ENCODE peak calls at places on chromosomes 13 and 19, in six cellular contexts. P, C, D, S, J and M are unnamed samples.

GRCh38 chr19:6253886-6254285 is 25.9 kb downstream of the MLLT1 start:
- DNase-seq in P (no peak), C (no peak), D (no peak), S (no peak), J (no peak), M (no peak)

GRCh38 chr13:79098603-79099002 is 307.5 kb downstream of the RBM26 start:
- DNase-seq in P (no peak), C (no peak), D (no peak), S (no peak), J (no peak), M (no peak)

GRCh38 chr13:73657821-73658540 is 476.2 kb downstream of the KLF12 start:
- DNase-seq in P (peak), C (no peak), D (no peak), S (no peak), J (no peak), M (no peak)

GRCh38 chr13:31174018-31174417 is 12.3 kb upstream of the HSPH1 start:
- DNase-seq in P (peak), C (no peak), D (no peak), S (peak), J (no peak), M (no peak)

GRCh38 chr13:49256841-49257240 is 9.1 kb downstream of the CDADC1 start:
- DNase-seq in P (peak), C (no peak), D (no peak), S (no peak), J (no peak), M (no peak)

GRCh38 chr19:44723952-44724319 is 24.6 kb upstream of the BCL3 start:
- DNase-seq in P (peak), C (peak), D (peak), S (peak), J (peak), M (peak)

GRCh38 chr13:21672811-21673591 is 2.1 kb downstream of the FGF9 start:
- DNase-seq in P (no peak), C (no peak), D (peak), S (no peak), J (no peak), M (no peak)

GRCh38 chr19:27746691-27747380 is 1466.1 kb downstream of the UQCRFS1 start:
- DNase-seq in P (peak), C (no peak), D (no peak), S (no peak), J (peak), M (peak)

GRCh38 chr19:35848919-35849505 is 3.3 kb downstream of the NPHS1 start:
- DNase-seq in P (no peak), C (no peak), D (no peak), S (no peak), J (no peak), M (no peak)

GRCh38 chr13:41411536-41411935 is 45.8 kb upstream of the RGCC start:
- DNase-seq in P (peak), C (no peak), D (peak), S (peak), J (no peak), M (no peak)

GRCh38 chr13:98626298-98626940 is 49.5 kb upstream of the STK24 start:
- DNase-seq in P (no peak), C (no peak), D (no peak), S (no peak), J (no peak), M (no peak)

GRCh38 chr19:1449467-1450442 is at the start of gene APC2:
- DNase-seq in P (no peak), C (no peak), D (no peak), S (peak), J (peak), M (peak)